ENCODE peak calls at places on chromosome 17, in five cellular contexts. D is iris pigment epithelial cell, J is caudate nucleus, I is cardiac fibroblast, W is iPS DF 19.7. K is an unnamed sample.

GRCh38 chr17:68295086-68295485 is 3.8 kb downstream of the ARSG start:
- DNase-seq in D (no peak), J (no peak), I (no peak), W (no peak), K (no peak)

GRCh38 chr17:1673041-1673790 is 11.5 kb downstream of the PRPF8 start:
- DNase-seq in D (no peak), J (no peak), I (no peak), W (no peak), K (no peak)

GRCh38 chr17:40286473-40286872 is 1.2 kb upstream of the CDC6 start:
- DNase-seq in D (no peak), J (no peak), I (no peak), W (no peak), K (no peak)

GRCh38 chr17:55430531-55431228 is 9.0 kb upstream of the MMD start:
- DNase-seq in D (no peak), J (no peak), I (no peak), W (no peak), K (no peak)

GRCh38 chr17:57989011-57989345 is 924 bp upstream of the VEZF1 start:
- DNase-seq in D (peak; percentile 38), J (no peak), I (peak; percentile 47), W (no peak), K (no peak)

GRCh38 chr17:1067282-1067956 is 70.5 kb downstream of the TIMM22 start:
- DNase-seq in D (peak; percentile 66), J (no peak), I (no peak), W (no peak), K (no peak)

GRCh38 chr17:72422505-72423285 is 301.9 kb downstream of the SOX9 start:
- DNase-seq in D (peak; percentile 83), J (no peak), I (peak; percentile 88), W (no peak), K (peak; percentile 49)

GRCh38 chr17:17235212-17236174 is 1.5 kb downstream of the FLCN start:
- DNase-seq in D (peak; percentile 45), J (no peak), I (peak; percentile 51), W (no peak), K (no peak)

GRCh38 chr17:67770539-67770938 is 52.8 kb downstream of the NOL11 start:
- DNase-seq in D (no peak), J (no peak), I (no peak), W (no peak), K (no peak)

GRCh38 chr17:45036696-45037095 is 14.7 kb downstream of the DCAKD start:
- DNase-seq in D (no peak), J (no peak), I (no peak), W (no peak), K (no peak)

GRCh38 chr17:41486809-41487530 is 2.7 kb downstream of the KRT36 start:
- DNase-seq in D (no peak), J (no peak), I (peak; percentile 9), W (no peak), K (peak; percentile 70)

GRCh38 chr17:33667052-33667509 is 374.0 kb upstream of the ASIC2 start:
- DNase-seq in D (no peak), J (no peak), I (no peak), W (no peak), K (peak; percentile 54)

GRCh38 chr17:30372755-30373154 is 6.0 kb upstream of the CPD start:
- DNase-seq in D (no peak), J (no peak), I (peak; percentile 55), W (no peak), K (no peak)

GRCh38 chr17:34519286-34519685 is 60.1 kb upstream of the TMEM132E start:
- DNase-seq in D (peak; percentile 6), J (no peak), I (no peak), W (peak; percentile 59), K (no peak)

GRCh38 chr17:49571764-49572163 is 3.9 kb upstream of the NXPH3 start:
- DNase-seq in D (no peak), J (no peak), I (no peak), W (no peak), K (no peak)

GRCh38 chr17:82205720-82206508 is 6.7 kb downstream of the CCDC57 start:
- DNase-seq in D (peak; percentile 90), J (no peak), I (peak; percentile 92), W (peak; percentile 48), K (peak; percentile 90)

GRCh38 chr17:27565874-27566672 is 64.9 kb upstream of the LGALS9 start:
- DNase-seq in D (peak; percentile 67), J (no peak), I (peak; percentile 32), W (no peak), K (no peak)

GRCh38 chr17:37089998-37090397 is 141.2 kb downstream of the AATF start:
- DNase-seq in D (peak; percentile 24), J (no peak), I (no peak), W (no peak), K (peak; percentile 19)

K was measured in stimulated activated effector memory CD8-positive, alpha-beta T cell treated with anti-CD3 and anti-CD28 coated beads, Interleukin-12 subunit alpha, Interleukin-12 subunit beta, amount 100 ng/mL, for 72 hours.